ENCODE peak calls at places on chromosomes 1 and 21, in six cellular contexts. One of them, this sample, is unnamed.

GRCh38 chr1:89643577-89643976 is 10.7 kb downstream of the LRRC8C start:
- DNase-seq in endothelial cell: no peak
- DNase-seq in tibial artery: no peak
- DNase-seq in GM12865: no peak
- DNase-seq in dorsolateral prefrontal cortex: no peak
- DNase-seq in left ventricle myocardium inferior: no peak
- DNase-seq in this sample: no peak

GRCh38 chr21:45970674-45971486 is 10.7 kb upstream of the COL6A1 start:
- DNase-seq in left ventricle myocardium inferior: peak
- DNase-seq in tibial artery: peak
- DNase-seq in GM12865: no peak
- DNase-seq in dorsolateral prefrontal cortex: peak
- DNase-seq in endothelial cell: peak
- DNase-seq in this sample: peak

GRCh38 chr1:211092955-211093354 is 41.0 kb downstream of the KCNH1 start:
- DNase-seq in left ventricle myocardium inferior: no peak
- DNase-seq in tibial artery: no peak
- DNase-seq in GM12865: no peak
- DNase-seq in dorsolateral prefrontal cortex: no peak
- DNase-seq in endothelial cell: no peak
- DNase-seq in this sample: no peak

GRCh38 chr1:200096774-200097173 is 69.3 kb downstream of the NR5A2 start:
- DNase-seq in tibial artery: no peak
- DNase-seq in left ventricle myocardium inferior: no peak
- DNase-seq in GM12865: peak
- DNase-seq in dorsolateral prefrontal cortex: no peak
- DNase-seq in endothelial cell: no peak
- DNase-seq in this sample: no peak

GRCh38 chr21:44940116-44940631 is 345 bp downstream of the SLX9 start:
- DNase-seq in GM12865: no peak
- DNase-seq in dorsolateral prefrontal cortex: no peak
- DNase-seq in left ventricle myocardium inferior: no peak
- DNase-seq in tibial artery: no peak
- DNase-seq in endothelial cell: no peak
- DNase-seq in this sample: peak

GRCh38 chr1:43427524-43427923 is 26.2 kb downstream of the HYI start:
- DNase-seq in endothelial cell: no peak
- DNase-seq in tibial artery: no peak
- DNase-seq in left ventricle myocardium inferior: no peak
- DNase-seq in dorsolateral prefrontal cortex: no peak
- DNase-seq in GM12865: no peak
- DNase-seq in this sample: no peak

GRCh38 chr1:174090476-174090875 is 68.3 kb upstream of the RC3H1 start:
- DNase-seq in left ventricle myocardium inferior: no peak
- DNase-seq in GM12865: no peak
- DNase-seq in endothelial cell: no peak
- DNase-seq in dorsolateral prefrontal cortex: no peak
- DNase-seq in tibial artery: no peak
- DNase-seq in this sample: no peak

GRCh38 chr1:202234331-202235002 is 40.9 kb downstream of the LGR6 start:
- DNase-seq in endothelial cell: no peak
- DNase-seq in dorsolateral prefrontal cortex: no peak
- DNase-seq in left ventricle myocardium inferior: no peak
- DNase-seq in GM12865: no peak
- DNase-seq in tibial artery: peak
- DNase-seq in this sample: no peak

GRCh38 chr1:54989473-54989872 is 9.0 kb downstream of the TMEM61 start:
- DNase-seq in GM12865: no peak
- DNase-seq in left ventricle myocardium inferior: no peak
- DNase-seq in dorsolateral prefrontal cortex: no peak
- DNase-seq in endothelial cell: no peak
- DNase-seq in tibial artery: no peak
- DNase-seq in this sample: peak

GRCh38 chr1:51154776-51155175 is 52.7 kb downstream of the C1orf185 start:
- DNase-seq in left ventricle myocardium inferior: no peak
- DNase-seq in tibial artery: no peak
- DNase-seq in GM12865: no peak
- DNase-seq in endothelial cell: no peak
- DNase-seq in dorsolateral prefrontal cortex: no peak
- DNase-seq in this sample: no peak

GRCh38 chr1:7554343-7555270 is 216.5 kb upstream of the VAMP3 start:
- DNase-seq in GM12865: no peak
- DNase-seq in endothelial cell: no peak
- DNase-seq in left ventricle myocardium inferior: no peak
- DNase-seq in tibial artery: no peak
- DNase-seq in dorsolateral prefrontal cortex: no peak
- DNase-seq in this sample: no peak

GRCh38 chr1:101207891-101208290 is 28.9 kb upstream of the S1PR1 start:
- DNase-seq in left ventricle myocardium inferior: no peak
- DNase-seq in dorsolateral prefrontal cortex: peak
- DNase-seq in tibial artery: no peak
- DNase-seq in endothelial cell: no peak
- DNase-seq in GM12865: no peak
- DNase-seq in this sample: no peak

GRCh38 chr1:56948403-56949023 is 17.3 kb downstream of the C8B start:
- DNase-seq in dorsolateral prefrontal cortex: no peak
- DNase-seq in GM12865: no peak
- DNase-seq in left ventricle myocardium inferior: no peak
- DNase-seq in endothelial cell: no peak
- DNase-seq in tibial artery: no peak
- DNase-seq in this sample: no peak

GRCh38 chr1:27406354-27406665 is 13.9 kb downstream of the GPR3 start:
- DNase-seq in tibial artery: no peak
- DNase-seq in left ventricle myocardium inferior: no peak
- DNase-seq in dorsolateral prefrontal cortex: no peak
- DNase-seq in GM12865: no peak
- DNase-seq in endothelial cell: no peak
- DNase-seq in this sample: no peak

GRCh38 chr1:27403065-27403726 is 10.8 kb downstream of the GPR3 start:
- DNase-seq in endothelial cell: no peak
- DNase-seq in tibial artery: peak
- DNase-seq in left ventricle myocardium inferior: peak
- DNase-seq in GM12865: no peak
- DNase-seq in dorsolateral prefrontal cortex: no peak
- DNase-seq in this sample: peak

GRCh38 chr1:27402349-27402754 is 9.9 kb downstream of the GPR3 start:
- DNase-seq in left ventricle myocardium inferior: peak
- DNase-seq in tibial artery: peak
- DNase-seq in endothelial cell: peak
- DNase-seq in dorsolateral prefrontal cortex: peak
- DNase-seq in GM12865: peak
- DNase-seq in this sample: peak

GRCh38 chr1:27403931-27404330 is 11.5 kb downstream of the GPR3 start:
- DNase-seq in tibial artery: no peak
- DNase-seq in left ventricle myocardium inferior: no peak
- DNase-seq in endothelial cell: no peak
- DNase-seq in dorsolateral prefrontal cortex: no peak
- DNase-seq in GM12865: no peak
- DNase-seq in this sample: no peak

DNA sequence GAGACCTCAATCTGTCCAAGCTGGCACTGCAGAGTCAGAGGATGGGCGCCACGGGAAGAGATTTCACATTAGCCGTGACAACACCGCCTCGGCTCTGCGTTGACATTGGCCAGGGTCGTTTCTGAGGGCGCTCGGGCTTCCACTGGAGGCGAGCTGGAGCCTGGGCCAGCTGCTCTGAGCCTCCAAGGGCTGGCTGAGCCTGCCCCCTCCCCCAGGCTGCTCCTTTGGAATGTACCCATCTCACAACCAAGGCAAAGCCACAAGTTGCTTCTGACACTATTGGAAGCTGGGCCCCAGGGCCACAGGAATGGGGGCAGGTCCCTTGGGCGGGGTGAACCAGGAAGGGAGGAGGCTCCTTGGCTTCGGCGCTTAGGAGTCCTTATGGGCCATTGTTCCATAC is 12.7 kb downstream of the GPR3 start:
- DNase-seq in left ventricle myocardium inferior: peak
- DNase-seq in dorsolateral prefrontal cortex: no peak
- DNase-seq in tibial artery: peak
- DNase-seq in endothelial cell: no peak
- DNase-seq in GM12865: no peak
- DNase-seq in this sample: no peak
- TF ChIP-seq CTCF in left ventricle myocardium inferior: peak
- TF ChIP-seq CTCF in dorsolateral prefrontal cortex: no peak
- TF ChIP-seq CTCF in tibial artery: no peak
- TF ChIP-seq CTCF in endothelial cell: no peak
- TF ChIP-seq CTCF in GM12865: no peak
- TF ChIP-seq CTCF in this sample: no peak

GRCh38 chr21:39658066-39658465 is 45.3 kb downstream of the B3GALT5 start:
- DNase-seq in GM12865: no peak
- DNase-seq in dorsolateral prefrontal cortex: no peak
- DNase-seq in tibial artery: no peak
- DNase-seq in left ventricle myocardium inferior: no peak
- DNase-seq in endothelial cell: no peak
- DNase-seq in this sample: no peak

GRCh38 chr21:39654951-39655350 is 42.2 kb downstream of the B3GALT5 start:
- DNase-seq in dorsolateral prefrontal cortex: no peak
- DNase-seq in GM12865: no peak
- DNase-seq in left ventricle myocardium inferior: no peak
- DNase-seq in endothelial cell: no peak
- DNase-seq in tibial artery: no peak
- DNase-seq in this sample: no peak

GRCh38 chr21:39657091-39657689 is 44.5 kb downstream of the B3GALT5 start:
- DNase-seq in left ventricle myocardium inferior: no peak
- DNase-seq in dorsolateral prefrontal cortex: no peak
- DNase-seq in endothelial cell: no peak
- DNase-seq in tibial artery: no peak
- DNase-seq in GM12865: no peak
- DNase-seq in this sample: peak

GRCh38 chr21:39656209-39656608 is 43.5 kb downstream of the B3GALT5 start:
- DNase-seq in tibial artery: no peak
- DNase-seq in GM12865: no peak
- DNase-seq in left ventricle myocardium inferior: no peak
- DNase-seq in dorsolateral prefrontal cortex: no peak
- DNase-seq in endothelial cell: no peak
- DNase-seq in this sample: no peak

GRCh38 chr21:39655589-39655988 is 42.8 kb downstream of the B3GALT5 start:
- DNase-seq in GM12865: no peak
- DNase-seq in tibial artery: no peak
- DNase-seq in left ventricle myocardium inferior: no peak
- DNase-seq in dorsolateral prefrontal cortex: no peak
- DNase-seq in endothelial cell: no peak
- DNase-seq in this sample: no peak
- TF ChIP-seq CTCF in GM12865: no peak
- TF ChIP-seq CTCF in tibial artery: no peak
- TF ChIP-seq CTCF in left ventricle myocardium inferior: no peak
- TF ChIP-seq CTCF in dorsolateral prefrontal cortex: no peak
- TF ChIP-seq CTCF in endothelial cell: no peak
- TF ChIP-seq CTCF in this sample: no peak

GRCh38 chr1:17233675-17234074 is 15.2 kb upstream of the PADI3 start:
- DNase-seq in tibial artery: no peak
- DNase-seq in dorsolateral prefrontal cortex: peak
- DNase-seq in left ventricle myocardium inferior: peak
- DNase-seq in GM12865: no peak
- DNase-seq in endothelial cell: no peak
- DNase-seq in this sample: peak
- TF ChIP-seq CTCF in tibial artery: no peak
- TF ChIP-seq CTCF in dorsolateral prefrontal cortex: no peak
- TF ChIP-seq CTCF in left ventricle myocardium inferior: no peak
- TF ChIP-seq CTCF in GM12865: no peak
- TF ChIP-seq CTCF in endothelial cell: no peak
- TF ChIP-seq CTCF in this sample: no peak

GRCh38 chr1:45822644-45823043 is 19.2 kb downstream of the MAST2 start:
- DNase-seq in tibial artery: no peak
- DNase-seq in endothelial cell: no peak
- DNase-seq in GM12865: no peak
- DNase-seq in left ventricle myocardium inferior: no peak
- DNase-seq in dorsolateral prefrontal cortex: no peak
- DNase-seq in this sample: no peak

GRCh38 chr1:45828841-45829240 is 25.4 kb downstream of the MAST2 start:
- DNase-seq in endothelial cell: no peak
- DNase-seq in dorsolateral prefrontal cortex: no peak
- DNase-seq in tibial artery: no peak
- DNase-seq in left ventricle myocardium inferior: no peak
- DNase-seq in GM12865: no peak
- DNase-seq in this sample: no peak

GRCh38 chr1:45820797-45821196 is 17.4 kb downstream of the MAST2 start:
- DNase-seq in dorsolateral prefrontal cortex: no peak
- DNase-seq in GM12865: no peak
- DNase-seq in tibial artery: no peak
- DNase-seq in endothelial cell: no peak
- DNase-seq in left ventricle myocardium inferior: no peak
- DNase-seq in this sample: no peak

GRCh38 chr1:45827256-45827655 is 23.8 kb downstream of the MAST2 start:
- DNase-seq in tibial artery: no peak
- DNase-seq in endothelial cell: no peak
- DNase-seq in left ventricle myocardium inferior: no peak
- DNase-seq in dorsolateral prefrontal cortex: no peak
- DNase-seq in GM12865: no peak
- DNase-seq in this sample: no peak

DNA sequence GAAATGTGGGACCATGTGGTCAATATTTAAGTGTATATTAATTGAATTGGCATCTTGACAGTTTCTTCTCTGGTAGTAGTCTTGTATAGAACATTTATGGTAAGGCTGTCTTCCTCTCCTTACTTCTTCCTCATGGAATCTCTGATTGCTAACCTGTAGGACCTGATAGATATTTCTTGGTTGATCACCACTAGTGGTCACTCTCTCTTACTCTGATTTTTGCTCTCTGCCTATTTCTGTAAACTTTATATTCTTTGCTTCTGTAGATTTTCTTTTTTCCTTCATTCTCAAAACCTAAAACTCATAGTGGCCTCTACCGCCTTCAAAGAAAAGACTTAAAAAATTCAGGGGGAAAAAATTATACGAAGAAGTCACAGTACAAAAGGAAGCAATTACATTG is 21.2 kb downstream of the MAST2 start:
- DNase-seq in dorsolateral prefrontal cortex: no peak
- DNase-seq in endothelial cell: no peak
- DNase-seq in GM12865: no peak
- DNase-seq in tibial artery: no peak
- DNase-seq in left ventricle myocardium inferior: no peak
- DNase-seq in this sample: no peak
- TF ChIP-seq CTCF in dorsolateral prefrontal cortex: no peak
- TF ChIP-seq CTCF in endothelial cell: no peak
- TF ChIP-seq CTCF in GM12865: no peak
- TF ChIP-seq CTCF in tibial artery: no peak
- TF ChIP-seq CTCF in left ventricle myocardium inferior: no peak
- TF ChIP-seq CTCF in this sample: no peak

DNA sequence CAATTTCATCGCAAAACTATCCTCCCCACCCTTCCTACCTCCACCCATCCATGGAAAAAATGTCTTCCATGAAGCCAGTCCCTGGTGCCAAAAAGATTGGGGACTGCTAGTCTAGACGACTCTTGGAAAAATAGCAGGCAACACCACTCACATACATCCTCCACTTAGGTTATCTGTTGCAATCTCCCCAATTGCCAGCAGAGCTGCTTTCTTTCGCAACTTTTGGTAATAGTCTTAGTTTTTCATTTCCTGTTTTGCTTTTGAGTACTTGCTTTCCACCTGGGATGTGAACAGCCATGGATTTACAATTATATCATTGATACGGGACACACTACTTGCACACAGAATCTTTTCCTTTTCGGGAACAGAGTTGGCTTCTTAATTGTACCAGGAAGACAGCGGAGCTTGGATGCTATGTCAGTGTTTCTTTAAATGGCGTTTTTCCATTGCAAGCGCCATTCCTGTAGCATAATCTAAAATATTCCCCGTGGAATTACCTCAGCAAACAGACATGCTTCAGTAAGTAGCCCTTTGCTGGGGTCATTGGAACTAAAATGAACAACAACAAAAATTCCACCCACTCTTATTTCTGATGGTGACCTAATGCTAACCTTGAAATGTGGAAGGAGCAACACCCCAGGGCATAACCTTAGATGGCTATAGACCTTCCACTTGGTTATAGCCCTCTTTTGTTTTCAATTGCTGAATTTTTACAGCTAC is 183.3 kb upstream of the ADGRL2 start:
- DNase-seq in left ventricle myocardium inferior: no peak
- DNase-seq in dorsolateral prefrontal cortex: no peak
- DNase-seq in tibial artery: no peak
- DNase-seq in GM12865: no peak
- DNase-seq in endothelial cell: no peak
- DNase-seq in this sample: no peak
- TF ChIP-seq CTCF in left ventricle myocardium inferior: no peak
- TF ChIP-seq CTCF in dorsolateral prefrontal cortex: no peak
- TF ChIP-seq CTCF in tibial artery: no peak
- TF ChIP-seq CTCF in GM12865: no peak
- TF ChIP-seq CTCF in endothelial cell: no peak
- TF ChIP-seq CTCF in this sample: no peak